ENCODE peak calls at places on chromosomes 3 and 15, in six cellular contexts. S, R, L, F, O and Y are unnamed samples.

GRCh38 chr3:82186017-82186416 is 424.6 kb upstream of the GBE1 start:
- DNase-seq in S (no peak), R (no peak), L (peak), F (no peak), O (no peak), Y (no peak)

GRCh38 chr3:16511561-16512434 is 1.7 kb downstream of the RFTN1 start:
- DNase-seq in S (no peak), R (no peak), L (peak), F (peak), O (no peak), Y (peak)

GRCh38 chr3:153163349-153164008 is 1.5 kb downstream of the RAP2B start:
- DNase-seq in S (no peak), R (no peak), L (no peak), F (no peak), O (no peak), Y (no peak)

GRCh38 chr15:90955911-90956310 is 1.2 kb downstream of the RCCD1 start:
- DNase-seq in S (no peak), R (no peak), L (no peak), F (no peak), O (no peak), Y (no peak)

GRCh38 chr3:183182073-183182472 is 19.5 kb upstream of the LAMP3 start:
- DNase-seq in S (no peak), R (no peak), L (no peak), F (no peak), O (no peak), Y (no peak)

GRCh38 chr3:193157051-193157450 is 84.0 kb upstream of the PLAAT1 start:
- DNase-seq in S (no peak), R (no peak), L (no peak), F (no peak), O (no peak), Y (no peak)

GRCh38 chr3:73774645-73775044 is 149.9 kb upstream of the PDZRN3 start:
- DNase-seq in S (no peak), R (no peak), L (no peak), F (no peak), O (no peak), Y (no peak)

GRCh38 chr15:45603881-45604280 is 16.7 kb downstream of the BLOC1S6 start:
- DNase-seq in S (no peak), R (no peak), L (no peak), F (no peak), O (no peak), Y (no peak)

GRCh38 chr15:71396536-71397125 is 281.4 kb downstream of the THSD4 start:
- DNase-seq in S (no peak), R (no peak), L (no peak), F (no peak), O (no peak), Y (no peak)

GRCh38 chr3:190387578-190388213 is at the start of gene CLDN16:
- DNase-seq in S (no peak), R (no peak), L (no peak), F (no peak), O (no peak), Y (no peak)

GRCh38 chr3:131033480-131034080 is 6.9 kb downstream of the NEK11 start:
- DNase-seq in S (no peak), R (peak), L (no peak), F (no peak), O (peak), Y (no peak)